ENCODE peak calls at places on chromosome 15, in five cellular contexts. One of them, this sample, is unnamed. For H3K9me3, the result is how much of the 10 kb centered on the place peaks cover.

GRCh38 chr15:79170256-79170664 is 79.7 kb upstream of the RASGRF1 start:
- DNase-seq in cardiac muscle cell: peak
- DNase-seq in tibial nerve: no peak
- DNase-seq in thoracic aorta: no peak
- DNase-seq in stomach: no peak
- DNase-seq in this sample: no peak

GRCh38 chr15:39743611-39744010 is 39.0 kb downstream of the FSIP1 start:
- DNase-seq in tibial nerve: no peak
- DNase-seq in thoracic aorta: no peak
- DNase-seq in cardiac muscle cell: no peak
- DNase-seq in stomach: no peak
- DNase-seq in this sample: no peak

GRCh38 chr15:51192560-51193280 is 98.0 kb upstream of the TNFAIP8L3 start:
- DNase-seq in thoracic aorta: peak
- DNase-seq in tibial nerve: peak
- DNase-seq in stomach: peak
- DNase-seq in cardiac muscle cell: peak
- DNase-seq in this sample: peak

GRCh38 chr15:38994310-38994709 is 429.7 kb upstream of the RASGRP1 start:
- DNase-seq in cardiac muscle cell: peak
- DNase-seq in thoracic aorta: no peak
- DNase-seq in tibial nerve: no peak
- DNase-seq in stomach: no peak
- DNase-seq in this sample: no peak

GRCh38 chr15:29934251-29934650 is 112.0 kb upstream of the TJP1 start:
- DNase-seq in thoracic aorta: no peak
- DNase-seq in stomach: no peak
- DNase-seq in cardiac muscle cell: peak
- DNase-seq in tibial nerve: no peak
- DNase-seq in this sample: no peak

GRCh38 chr15:52751522-52751921 is 38.6 kb downstream of the ONECUT1 start:
- DNase-seq in tibial nerve: no peak
- DNase-seq in thoracic aorta: no peak
- DNase-seq in cardiac muscle cell: no peak
- DNase-seq in stomach: no peak
- DNase-seq in this sample: no peak

GRCh38 chr15:86570738-86571137 is 491.1 kb downstream of the AGBL1 start:
- DNase-seq in tibial nerve: no peak
- DNase-seq in cardiac muscle cell: no peak
- DNase-seq in thoracic aorta: no peak
- DNase-seq in stomach: no peak
- DNase-seq in this sample: no peak

GRCh38 chr15:77892335-77892734 is 185.2 kb downstream of the TBC1D2B start:
- DNase-seq in thoracic aorta: no peak
- DNase-seq in stomach: no peak
- DNase-seq in tibial nerve: no peak
- DNase-seq in cardiac muscle cell: no peak
- DNase-seq in this sample: no peak

GRCh38 chr15:48645558-48646330 is at the start of gene FBN1:
- DNase-seq in thoracic aorta: peak
- DNase-seq in cardiac muscle cell: peak
- DNase-seq in tibial nerve: peak
- DNase-seq in stomach: peak
- DNase-seq in this sample: peak

GRCh38 chr15:77112819-77113569 is 42.1 kb upstream of the TSPAN3 start:
- DNase-seq in thoracic aorta: no peak
- DNase-seq in tibial nerve: no peak
- DNase-seq in stomach: no peak
- DNase-seq in cardiac muscle cell: no peak
- DNase-seq in this sample: no peak

GRCh38 chr15:71921191-71921590 is 110.8 kb downstream of the NR2E3 start:
- DNase-seq in stomach: no peak
- DNase-seq in cardiac muscle cell: no peak
- DNase-seq in thoracic aorta: no peak
- DNase-seq in tibial nerve: no peak
- DNase-seq in this sample: no peak

DNA sequence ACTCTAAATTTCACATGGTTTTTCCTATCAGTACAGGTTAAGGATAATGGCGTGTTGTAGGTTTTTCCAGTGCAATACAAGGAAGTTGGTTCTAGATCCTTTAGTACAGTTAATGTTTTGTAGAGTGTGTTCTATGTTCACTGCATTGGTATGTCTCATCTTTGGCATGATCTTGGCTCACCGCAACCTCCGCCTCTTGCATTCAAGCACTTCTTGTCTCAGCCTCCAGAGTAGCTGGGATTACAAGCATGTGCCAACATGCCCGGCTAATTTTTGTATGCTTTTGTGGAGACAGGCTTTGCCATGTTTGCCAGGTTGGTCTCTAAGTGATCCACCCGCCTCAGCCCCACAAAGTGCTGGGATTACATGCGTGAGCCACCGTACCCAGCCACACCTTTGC is 30.4 kb downstream of the SNRPN start:
- DNase-seq in tibial nerve: no peak
- DNase-seq in stomach: no peak
- DNase-seq in cardiac muscle cell: no peak
- DNase-seq in thoracic aorta: no peak
- DNase-seq in this sample: no peak
- H3K9me3 ChIP-seq in tibial nerve: under half
- H3K9me3 ChIP-seq in stomach: under half
- H3K9me3 ChIP-seq in cardiac muscle cell: under half
- H3K9me3 ChIP-seq in thoracic aorta: under half
- H3K9me3 ChIP-seq in this sample: under half

GRCh38 chr15:93035953-93036810 is 52.8 kb downstream of the RGMA start:
- DNase-seq in thoracic aorta: no peak
- DNase-seq in stomach: peak
- DNase-seq in tibial nerve: peak
- DNase-seq in cardiac muscle cell: peak
- DNase-seq in this sample: no peak
- TF ChIP-seq CTCF in thoracic aorta: peak
- TF ChIP-seq CTCF in stomach: peak
- TF ChIP-seq CTCF in tibial nerve: peak
- TF ChIP-seq CTCF in cardiac muscle cell: peak
- TF ChIP-seq CTCF in this sample: peak

GRCh38 chr15:23642413-23643044 is 5.1 kb downstream of the MAGEL2 start:
- DNase-seq in cardiac muscle cell: peak
- DNase-seq in thoracic aorta: no peak
- DNase-seq in stomach: peak
- DNase-seq in tibial nerve: peak
- DNase-seq in this sample: peak
- H3K4me3 ChIP-seq in cardiac muscle cell: no peak
- H3K4me3 ChIP-seq in thoracic aorta: no peak
- H3K4me3 ChIP-seq in stomach: no peak
- H3K4me3 ChIP-seq in tibial nerve: no peak
- H3K4me3 ChIP-seq in this sample: no peak

GRCh38 chr15:25188051-25188450 is 233.3 kb downstream of the SNRPN start:
- DNase-seq in tibial nerve: no peak
- DNase-seq in thoracic aorta: no peak
- DNase-seq in cardiac muscle cell: no peak
- DNase-seq in stomach: no peak
- DNase-seq in this sample: no peak
- H3K9me3 ChIP-seq in tibial nerve: under half
- H3K9me3 ChIP-seq in thoracic aorta: under half
- H3K9me3 ChIP-seq in cardiac muscle cell: under half
- H3K9me3 ChIP-seq in stomach: half or more
- H3K9me3 ChIP-seq in this sample: half or more

GRCh38 chr15:56844463-56844862 is 74.0 kb upstream of the TCF12 start:
- DNase-seq in tibial nerve: no peak
- DNase-seq in stomach: no peak
- DNase-seq in cardiac muscle cell: no peak
- DNase-seq in thoracic aorta: no peak
- DNase-seq in this sample: no peak
- TF ChIP-seq CTCF in tibial nerve: no peak
- TF ChIP-seq CTCF in stomach: no peak
- TF ChIP-seq CTCF in cardiac muscle cell: no peak
- TF ChIP-seq CTCF in thoracic aorta: no peak
- TF ChIP-seq CTCF in this sample: no peak

GRCh38 chr15:92071030-92071644 is 217.6 kb downstream of the SLCO3A1 start:
- DNase-seq in cardiac muscle cell: no peak
- DNase-seq in tibial nerve: no peak
- DNase-seq in thoracic aorta: no peak
- DNase-seq in stomach: no peak
- DNase-seq in this sample: no peak

GRCh38 chr15:92074161-92074560 is 220.7 kb downstream of the SLCO3A1 start:
- DNase-seq in thoracic aorta: no peak
- DNase-seq in tibial nerve: no peak
- DNase-seq in stomach: no peak
- DNase-seq in cardiac muscle cell: no peak
- DNase-seq in this sample: no peak

GRCh38 chr15:92073044-92073785 is 219.7 kb downstream of the SLCO3A1 start:
- DNase-seq in cardiac muscle cell: peak
- DNase-seq in thoracic aorta: no peak
- DNase-seq in stomach: no peak
- DNase-seq in tibial nerve: no peak
- DNase-seq in this sample: no peak

GRCh38 chr15:92068121-92068520 is 214.6 kb downstream of the SLCO3A1 start:
- DNase-seq in stomach: no peak
- DNase-seq in tibial nerve: no peak
- DNase-seq in cardiac muscle cell: no peak
- DNase-seq in thoracic aorta: no peak
- DNase-seq in this sample: no peak

GRCh38 chr15:92069308-92070244 is 216.1 kb downstream of the SLCO3A1 start:
- DNase-seq in stomach: peak
- DNase-seq in thoracic aorta: peak
- DNase-seq in tibial nerve: peak
- DNase-seq in cardiac muscle cell: peak
- DNase-seq in this sample: peak
- H3K4me3 ChIP-seq in stomach: no peak
- H3K4me3 ChIP-seq in thoracic aorta: peak
- H3K4me3 ChIP-seq in tibial nerve: no peak
- H3K4me3 ChIP-seq in cardiac muscle cell: no peak
- H3K4me3 ChIP-seq in this sample: no peak